ENCODE peak calls at places on chromosome X, in four cellular contexts. O, M, V and R are unnamed samples.

GRCh38 chrX:107374116-107374515 is 75.3 kb upstream of the FRMPD3 start:
- DNase-seq in O (no peak), M (no peak), V (no peak), R (no peak)

GRCh38 chrX:105191878-105192277 is 28.6 kb downstream of the TEX13A start:
- DNase-seq in V (peak), O (no peak), M (no peak), R (peak)

GRCh38 chrX:118595501-118596042 is 100.0 kb downstream of the DOCK11 start:
- DNase-seq in V (no peak), M (no peak), O (no peak), R (no peak)

GRCh38 chrX:131187234-131187633 is 101.9 kb downstream of the IGSF1 start:
- DNase-seq in M (no peak), V (no peak), O (no peak), R (no peak)

GRCh38 chrX:106726485-106727437 is at the start of gene RNF128:
- DNase-seq in M (no peak), V (no peak), O (peak), R (peak)

GRCh38 chrX:106672527-106672926 is 54.0 kb upstream of the RNF128 start:
- DNase-seq in O (no peak), V (no peak), M (no peak), R (no peak)

GRCh38 chrX:119118780-119119395 is 8.7 kb downstream of the KIAA1210 start:
- DNase-seq in V (peak), M (no peak), O (peak), R (peak)

GRCh38 chrX:106247162-106247561 is 79.1 kb downstream of the PWWP3B start:
- DNase-seq in V (no peak), O (no peak), M (no peak), R (no peak)

GRCh38 chrX:69524765-69525164 is 20.6 kb downstream of the NALF2 start:
- DNase-seq in O (no peak), V (no peak), M (no peak), R (no peak)

GRCh38 chrX:70432936-70433847 is 10.1 kb downstream of the GDPD2 start:
- DNase-seq in M (no peak), V (peak), O (no peak), R (no peak)

GRCh38 chrX:10012776-10013175 is 45.6 kb downstream of the CLDN34 start:
- DNase-seq in V (no peak), O (no peak), M (no peak), R (no peak)

DNA sequence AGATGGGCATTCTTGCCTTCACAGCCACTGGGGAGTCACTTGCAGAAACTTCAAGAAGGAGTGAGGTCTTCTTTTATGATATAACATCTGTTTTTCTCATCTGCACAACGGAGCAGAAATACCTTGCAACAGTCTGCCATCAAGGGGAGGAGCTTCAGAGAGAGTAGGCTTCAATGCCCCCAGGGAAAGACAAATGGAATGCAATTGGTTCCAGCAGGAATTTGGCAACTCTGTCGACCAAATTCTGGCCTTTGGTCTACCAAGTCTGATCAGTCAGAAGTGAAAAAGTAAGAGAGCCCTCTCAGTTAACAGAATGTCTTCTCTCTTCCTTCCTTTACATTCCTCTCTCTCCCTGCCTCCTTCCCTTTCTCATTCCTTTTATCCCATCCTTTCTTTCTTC is 229.3 kb downstream of the IDS start:
- DNase-seq in O (no peak), M (no peak), V (no peak), R (no peak)
- TF ChIP-seq SP1 in O (no peak), M (no peak), V (no peak), R (no peak)

DNA sequence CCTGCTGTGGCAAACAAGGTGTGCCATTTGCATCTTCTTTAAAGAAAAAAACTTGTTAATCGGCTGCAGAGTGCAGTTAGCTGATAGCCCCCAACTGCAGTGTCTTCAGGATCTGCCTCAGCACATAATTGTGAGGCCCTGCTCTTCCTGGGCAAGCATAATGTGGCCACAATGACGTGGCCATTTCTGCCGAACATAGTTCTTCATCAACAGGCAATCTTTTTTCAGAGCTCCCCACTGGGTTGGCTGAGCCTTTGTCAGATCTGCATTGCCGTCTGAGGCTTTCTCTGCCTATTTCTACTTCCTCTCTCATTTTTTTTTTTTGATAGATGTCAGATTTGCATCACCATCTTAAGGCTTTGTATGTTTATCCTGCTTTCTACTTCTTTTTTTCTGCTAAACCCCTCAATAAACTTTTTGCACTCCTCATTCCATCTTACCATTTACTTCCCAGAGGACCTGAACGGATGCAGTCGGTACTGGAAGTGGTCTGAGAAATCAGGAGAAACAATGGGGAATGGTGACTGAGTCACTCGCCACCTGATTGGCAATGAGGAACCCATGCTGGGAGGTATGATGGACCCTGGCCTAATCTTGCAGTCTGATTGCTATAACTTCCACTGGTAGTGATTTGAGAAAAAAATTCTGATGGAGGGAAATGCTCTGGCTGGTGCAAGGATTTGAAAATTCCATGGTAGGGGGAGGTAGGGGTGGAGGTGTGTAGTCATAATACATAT is 21.2 kb upstream of the TAB3 start:
- DNase-seq in O (no peak), M (no peak), V (peak), R (no peak)
- TF ChIP-seq BHLHE40 in O (no peak), M (no peak), V (no peak), R (no peak)

GRCh38 chrX:38891641-38892413 is 90.6 kb downstream of the MID1IP1 start:
- DNase-seq in V (no peak), M (no peak), O (no peak), R (no peak)
- TF ChIP-seq SP1 in V (no peak), M (no peak), O (no peak), R (no peak)

GRCh38 chrX:2457289-2458133 is 43.3 kb downstream of the DHRSX start:
- DNase-seq in V (peak), O (no peak), M (no peak), R (peak)
- TF ChIP-seq BHLHE40 in V (peak), O (no peak), M (no peak), R (no peak)

DNA sequence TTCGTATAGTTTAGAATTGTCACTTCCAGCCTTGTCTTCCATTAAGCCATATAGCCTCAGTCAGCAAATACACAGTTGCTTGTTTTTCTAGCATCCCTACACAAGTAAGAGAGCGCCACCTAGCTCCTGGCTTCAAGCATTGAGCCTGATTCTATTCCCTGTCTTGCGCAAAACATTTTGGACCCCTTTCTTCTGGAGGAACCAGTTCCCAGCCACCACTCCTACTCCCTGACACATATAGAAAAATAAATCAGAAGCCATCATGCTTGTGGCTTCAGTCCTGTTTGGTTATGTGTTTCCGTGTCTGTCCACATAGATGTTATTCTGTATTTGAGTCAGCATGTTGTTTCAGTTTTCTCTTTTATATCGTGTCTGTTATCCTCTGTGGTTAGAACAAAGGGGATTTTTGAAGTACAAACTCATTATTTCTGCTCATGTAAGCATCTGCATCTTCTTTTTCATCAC is 59.9 kb downstream of the GK start:
- DNase-seq in V (peak), O (peak), M (peak), R (peak)
- TF ChIP-seq SP1 in V (no peak), O (no peak), M (peak), R (no peak)

GRCh38 chrX:115584715-115585114 is 23.7 kb downstream of the PLS3 start:
- DNase-seq in O (no peak), M (no peak), V (no peak), R (no peak)

GRCh38 chrX:115579786-115580294 is 18.9 kb downstream of the PLS3 start:
- DNase-seq in V (no peak), M (no peak), O (no peak), R (no peak)

GRCh38 chrX:115583730-115584004 is 22.7 kb downstream of the PLS3 start:
- DNase-seq in V (no peak), O (no peak), M (no peak), R (no peak)

GRCh38 chrX:115582035-115582870 is 21.3 kb downstream of the PLS3 start:
- DNase-seq in V (no peak), O (no peak), M (no peak), R (no peak)

GRCh38 chrX:115582871-115583729 is 22.1 kb downstream of the PLS3 start:
- DNase-seq in O (no peak), V (no peak), M (no peak), R (no peak)
- TF ChIP-seq BHLHE40 in O (no peak), V (no peak), M (no peak), R (no peak)

GRCh38 chrX:150934453-150934852 is 36.0 kb upstream of the CD99L2 start:
- DNase-seq in O (no peak), V (no peak), M (no peak), R (no peak)
- TF ChIP-seq SP1 in O (no peak), V (no peak), M (no peak), R (no peak)

DNA sequence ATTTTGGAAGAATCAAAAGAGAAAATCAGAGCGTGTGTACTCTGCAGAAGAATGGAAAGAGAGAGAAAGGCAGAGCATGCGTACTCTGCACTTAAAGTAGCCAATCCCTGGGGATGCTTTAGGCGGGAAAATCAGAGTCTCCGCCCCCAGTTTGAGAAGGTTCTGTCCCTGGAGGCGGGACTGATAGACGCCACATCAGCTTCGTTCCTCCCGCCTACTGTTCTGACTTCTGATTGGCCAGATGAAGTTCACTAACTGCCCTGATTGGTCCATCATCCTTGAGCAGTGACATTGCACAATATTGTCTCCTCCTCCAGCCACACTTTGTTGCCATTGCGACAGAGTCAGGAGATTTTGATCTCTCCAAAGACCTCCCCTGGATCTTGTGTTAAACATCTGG is 23.8 kb downstream of the SSX1 start:
- DNase-seq in O (peak), V (peak), M (no peak), R (peak)
- TF ChIP-seq BHLHE40 in O (no peak), V (no peak), M (no peak), R (no peak)

GRCh38 chrX:152923599-152923998 is 25.7 kb downstream of the ZNF185 start:
- DNase-seq in O (no peak), M (no peak), V (peak), R (no peak)
- TF ChIP-seq SP1 in O (no peak), M (no peak), V (no peak), R (no peak)